ENCODE peak calls at places on chromosomes 2 and 18, in five cellular contexts. E, T, X, V and U are unnamed samples.

GRCh38 chr2:908568-908967 is 42.1 kb upstream of the SNTG2 start:
- DNase-seq in E (no peak), T (no peak), X (no peak), V (no peak), U (no peak)

GRCh38 chr2:164739966-164740365 is 101.7 kb downstream of the COBLL1 start:
- DNase-seq in E (no peak), T (no peak), X (no peak), V (no peak), U (no peak)

GRCh38 chr2:127080226-127080940 is 26.6 kb downstream of the BIN1 start:
- DNase-seq in E (no peak), T (no peak), X (no peak), V (no peak), U (no peak)

GRCh38 chr2:236026839-236027238 is 141.3 kb downstream of the GBX2 start:
- DNase-seq in E (no peak), T (no peak), X (no peak), V (no peak), U (no peak)

GRCh38 chr2:29334723-29335122 is 219.5 kb downstream of the CLIP4 start:
- DNase-seq in E (no peak), T (no peak), X (no peak), V (no peak), U (no peak)

GRCh38 chr18:62663731-62664336 is 51.5 kb upstream of the PHLPP1 start:
- DNase-seq in E (no peak), T (no peak), X (no peak), V (no peak), U (no peak)

GRCh38 chr2:188383158-188383557 is 91.5 kb downstream of the GULP1 start:
- DNase-seq in E (no peak), T (no peak), X (no peak), V (no peak), U (no peak)

GRCh38 chr18:76448262-76449109 is 46.6 kb downstream of the ZNF516 start:
- DNase-seq in E (no peak), T (peak), X (no peak), V (no peak), U (no peak)

GRCh38 chr2:20665261-20666113 is 1.5 kb upstream of the GDF7 start:
- DNase-seq in E (no peak), T (no peak), X (no peak), V (no peak), U (no peak)

GRCh38 chr2:227132986-227133385 is 31.0 kb downstream of the COL4A4 start:
- DNase-seq in E (no peak), T (no peak), X (no peak), V (no peak), U (peak)

GRCh38 chr18:48100168-48100495 is 169.7 kb upstream of the SMAD2 start:
- DNase-seq in E (no peak), T (no peak), X (no peak), V (no peak), U (no peak)

GRCh38 chr2:27211241-27211942 is 449 bp upstream of the ATRAID start:
- DNase-seq in E (no peak), T (no peak), X (no peak), V (no peak), U (no peak)

GRCh38 chr2:72090781-72091482 is 56.7 kb downstream of the CYP26B1 start:
- DNase-seq in E (no peak), T (no peak), X (no peak), V (no peak), U (no peak)

GRCh38 chr2:30159766-30160165 is 13.0 kb downstream of the YPEL5 start:
- DNase-seq in E (no peak), T (no peak), X (no peak), V (no peak), U (no peak)

GRCh38 chr2:52658598-52658997 is 1109.0 kb upstream of the CHAC2 start:
- DNase-seq in E (no peak), T (no peak), X (no peak), V (no peak), U (no peak)

GRCh38 chr2:34316788-34317187 is 717.7 kb upstream of the FAM98A start:
- DNase-seq in E (no peak), T (no peak), X (no peak), V (no peak), U (no peak)

GRCh38 chr2:45823723-45824206 is 172.3 kb downstream of the PRKCE start:
- DNase-seq in E (no peak), T (peak), X (peak), V (peak), U (peak)

GRCh38 chr2:55136138-55136541 is 85.9 kb upstream of the RTN4 start:
- DNase-seq in E (no peak), T (no peak), X (no peak), V (no peak), U (no peak)

GRCh38 chr2:204486855-204487254 is 58.4 kb upstream of the PARD3B start:
- DNase-seq in E (no peak), T (no peak), X (no peak), V (no peak), U (no peak)

GRCh38 chr18:44896817-44897216 is 216.1 kb downstream of the SETBP1 start:
- DNase-seq in E (no peak), T (no peak), X (no peak), V (no peak), U (no peak)

GRCh38 chr2:60278906-60279305 is 274.5 kb downstream of the BCL11A start:
- DNase-seq in E (no peak), T (no peak), X (no peak), V (no peak), U (no peak)

GRCh38 chr2:231383701-231384435 is 11.6 kb upstream of the B3GNT7 start:
- DNase-seq in E (no peak), T (no peak), X (no peak), V (no peak), U (no peak)

GRCh38 chr2:196453613-196454047 is 185.9 kb upstream of the CCDC150 start:
- DNase-seq in E (peak), T (peak), X (peak), V (no peak), U (no peak)

GRCh38 chr2:65420712-65421431 is 11.5 kb downstream of the SPRED2 start:
- DNase-seq in E (peak), T (no peak), X (no peak), V (no peak), U (no peak)

GRCh38 chr2:127672341-127673303 is 2.7 kb downstream of the LIMS2 start:
- DNase-seq in E (no peak), T (no peak), X (peak), V (no peak), U (peak)

GRCh38 chr18:31657823-31658669 is 26.3 kb downstream of the B4GALT6 start:
- DNase-seq in E (no peak), T (no peak), X (no peak), V (no peak), U (no peak)

GRCh38 chr2:200348897-200349563 is 42.5 kb downstream of the SPATS2L start:
- DNase-seq in E (no peak), T (no peak), X (no peak), V (no peak), U (no peak)

DNA sequence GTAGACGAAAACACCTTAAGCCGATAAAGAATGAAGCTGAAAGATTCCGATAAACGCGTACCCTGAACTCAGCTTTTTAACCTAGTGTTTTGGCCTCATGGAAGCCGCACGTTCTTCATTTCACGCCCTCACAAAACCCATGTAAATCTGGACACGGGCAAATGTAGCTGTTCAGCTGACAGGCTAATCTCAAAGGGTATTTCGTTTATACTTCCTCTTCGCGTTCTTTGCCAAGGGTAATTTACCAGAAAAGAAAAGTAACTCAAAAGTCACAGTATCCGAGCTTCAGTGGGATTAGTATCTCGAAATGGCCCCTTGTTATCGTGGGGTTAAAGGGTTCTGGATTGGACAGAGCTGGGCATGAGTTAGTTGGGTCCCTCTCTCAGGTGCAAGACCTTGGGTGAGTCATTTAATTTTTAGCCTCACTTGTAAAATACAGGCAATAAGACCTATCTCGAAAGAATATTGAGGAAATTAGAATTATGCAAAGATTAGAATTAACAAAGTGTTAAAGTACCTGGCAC is 22.0 kb upstream of the STPG4 start:
- DNase-seq in E (no peak), T (no peak), X (no peak), V (no peak), U (no peak)
- H3K4me3 ChIP-seq in E (peak), T (peak), X (peak), V (peak), U (peak)

GRCh38 chr2:151297882-151298281 is 8.4 kb upstream of the NMI start:
- DNase-seq in E (no peak), T (no peak), X (no peak), V (no peak), U (no peak)
- H3K27ac ChIP-seq in E (no peak), T (no peak), X (no peak), V (no peak), U (peak)

GRCh38 chr2:234986866-234987720 is 35.3 kb downstream of the SH3BP4 start:
- DNase-seq in E (no peak), T (no peak), X (no peak), V (no peak), U (peak)
- H3K4me3 ChIP-seq in E (no peak), T (no peak), X (no peak), V (no peak), U (no peak)

DNA sequence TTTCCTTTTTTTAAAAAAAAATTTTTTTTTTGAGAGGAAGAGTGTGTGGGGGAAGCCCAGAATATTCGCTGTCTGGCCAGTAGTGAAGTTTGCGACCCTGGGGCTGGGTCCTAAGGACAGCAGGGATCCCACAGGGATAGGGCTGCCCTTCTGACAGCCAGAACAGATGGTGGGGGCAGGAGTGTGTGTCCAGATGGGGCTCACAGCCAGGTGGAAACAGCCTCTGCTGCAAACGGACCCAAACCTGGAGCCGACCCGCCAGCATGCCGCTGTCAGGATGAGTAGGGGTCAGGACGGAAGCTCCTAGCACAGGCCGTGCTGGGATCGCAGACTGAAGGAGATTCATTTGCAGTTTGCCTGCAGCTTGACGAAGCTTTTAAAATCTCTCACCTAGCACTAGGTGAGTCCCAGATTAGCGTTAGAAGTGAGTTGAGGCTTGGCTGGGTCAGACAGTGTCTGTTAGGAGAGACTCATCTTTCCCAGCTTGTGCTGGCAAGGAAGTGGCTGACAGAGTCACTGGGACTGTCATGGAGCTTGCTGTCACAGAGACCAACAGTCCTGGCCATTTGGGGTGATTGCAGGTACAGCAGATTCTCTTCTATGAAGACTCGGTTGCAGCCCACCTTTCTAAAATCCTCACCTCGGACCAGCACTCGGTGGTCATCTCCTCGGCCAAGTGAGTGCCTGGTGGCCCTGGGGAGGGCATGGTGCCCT is 93.4 kb downstream of the DGKD start:
- DNase-seq in E (no peak), T (no peak), X (no peak), V (peak), U (peak)
- H3K27ac ChIP-seq in E (no peak), T (no peak), X (no peak), V (no peak), U (peak)

DNA sequence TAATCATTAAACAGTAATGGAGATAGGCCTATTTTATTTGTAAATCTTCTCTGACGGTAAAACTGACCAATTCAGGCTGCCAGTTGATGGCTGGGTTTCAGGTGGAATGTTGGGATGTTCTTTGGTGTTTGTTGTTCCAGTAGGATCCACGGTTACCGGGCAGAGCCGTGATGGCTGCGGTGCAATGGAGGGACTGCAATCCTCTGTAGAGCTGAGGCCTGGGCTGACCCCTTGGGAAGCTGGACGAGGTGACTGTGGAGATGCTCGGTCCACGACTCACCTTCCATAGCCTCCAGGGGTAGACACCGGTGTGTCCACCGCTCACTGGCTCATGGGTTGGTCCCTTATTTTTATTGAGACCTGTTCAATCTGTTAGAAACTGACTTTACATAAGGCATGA is 42.5 kb downstream of the ZNF519 start:
- DNase-seq in E (no peak), T (no peak), X (no peak), V (no peak), U (no peak)
- H3K4me3 ChIP-seq in E (no peak), T (no peak), X (no peak), V (no peak), U (no peak)

GRCh38 chr2:119693967-119694366 is 15.0 kb downstream of the TMEM177 start:
- DNase-seq in E (no peak), T (no peak), X (no peak), V (no peak), U (no peak)

GRCh38 chr2:119693567-119693966 is 14.6 kb downstream of the TMEM177 start:
- DNase-seq in E (no peak), T (no peak), X (no peak), V (no peak), U (no peak)

GRCh38 chr2:119696005-119696404 is 17.0 kb downstream of the TMEM177 start:
- DNase-seq in E (no peak), T (no peak), X (no peak), V (no peak), U (no peak)

GRCh38 chr2:119694994-119695521 is 16.1 kb downstream of the TMEM177 start:
- DNase-seq in E (peak), T (no peak), X (no peak), V (no peak), U (no peak)

GRCh38 chr2:119694470-119694993 is 15.5 kb downstream of the TMEM177 start:
- DNase-seq in E (no peak), T (no peak), X (no peak), V (no peak), U (no peak)
- H3K27ac ChIP-seq in E (no peak), T (no peak), X (no peak), V (no peak), U (no peak)

DNA sequence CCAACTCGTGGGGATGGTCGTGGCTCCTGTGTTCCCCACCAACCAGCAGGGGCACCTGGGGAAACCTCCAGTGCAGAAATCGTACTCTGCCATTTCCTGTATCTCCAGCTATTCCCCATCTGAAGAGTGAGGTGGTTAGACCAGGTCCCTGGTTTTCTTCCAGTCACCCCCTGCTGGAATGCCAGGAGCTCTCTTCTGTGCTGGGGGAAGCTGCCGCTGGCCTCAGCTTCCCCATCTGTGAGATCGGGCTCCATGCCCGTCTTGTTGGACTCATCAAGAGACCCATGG is 119.7 kb downstream of the INHBB start:
- DNase-seq in E (no peak), T (no peak), X (no peak), V (no peak), U (no peak)
- H3K4me3 ChIP-seq in E (no peak), T (no peak), X (no peak), V (no peak), U (no peak)

GRCh38 chr18:32888311-32888710 is 115.5 kb upstream of the KLHL14 start:
- DNase-seq in E (no peak), T (no peak), X (no peak), V (no peak), U (no peak)
- H3K27ac ChIP-seq in E (no peak), T (no peak), X (no peak), V (no peak), U (no peak)

GRCh38 chr2:14114275-14114674 is 518.2 kb upstream of the LRATD1 start:
- DNase-seq in E (no peak), T (no peak), X (no peak), V (no peak), U (no peak)
- H3K4me3 ChIP-seq in E (no peak), T (no peak), X (no peak), V (no peak), U (no peak)